ENCODE peak calls at places on chromosomes 6 and 20, in five cellular contexts. One of them, this sample, is unnamed.

GRCh38 chr6:83853178-83853967 is at the start of gene RIPPLY2:
- DNase-seq in hepatocyte: peak
- DNase-seq in Calu3: peak
- DNase-seq in lung: no peak
- DNase-seq in endothelial cell: peak
- DNase-seq in this sample: peak

GRCh38 chr20:1370548-1371110 is 22.2 kb downstream of the FKBP1A start:
- DNase-seq in hepatocyte: no peak
- DNase-seq in Calu3: no peak
- DNase-seq in endothelial cell: no peak
- DNase-seq in lung: no peak
- DNase-seq in this sample: no peak

GRCh38 chr6:48983377-48983776 is 479.7 kb downstream of the MMUT start:
- DNase-seq in endothelial cell: no peak
- DNase-seq in hepatocyte: no peak
- DNase-seq in lung: no peak
- DNase-seq in Calu3: no peak
- DNase-seq in this sample: no peak

GRCh38 chr20:1565461-1565860 is 8.0 kb upstream of the SIRPD start:
- DNase-seq in endothelial cell: no peak
- DNase-seq in lung: no peak
- DNase-seq in Calu3: no peak
- DNase-seq in hepatocyte: peak
- DNase-seq in this sample: no peak

GRCh38 chr6:11197175-11197535 is 35.3 kb downstream of the NEDD9 start:
- DNase-seq in lung: no peak
- DNase-seq in endothelial cell: no peak
- DNase-seq in hepatocyte: no peak
- DNase-seq in Calu3: no peak
- DNase-seq in this sample: no peak

GRCh38 chr6:57210060-57210459 is 12.0 kb downstream of the RAB23 start:
- DNase-seq in lung: no peak
- DNase-seq in Calu3: no peak
- DNase-seq in hepatocyte: no peak
- DNase-seq in endothelial cell: no peak
- DNase-seq in this sample: no peak

GRCh38 chr6:31970604-31971271 is 1.2 kb downstream of the DXO start:
- DNase-seq in hepatocyte: no peak
- DNase-seq in Calu3: no peak
- DNase-seq in lung: no peak
- DNase-seq in endothelial cell: no peak
- DNase-seq in this sample: peak

GRCh38 chr6:1771324-1771723 is 161.6 kb downstream of the FOXC1 start:
- DNase-seq in Calu3: peak
- DNase-seq in hepatocyte: no peak
- DNase-seq in endothelial cell: no peak
- DNase-seq in lung: no peak
- DNase-seq in this sample: no peak

GRCh38 chr6:81031429-81031828 is 721.1 kb downstream of the TENT5A start:
- DNase-seq in Calu3: no peak
- DNase-seq in lung: no peak
- DNase-seq in hepatocyte: no peak
- DNase-seq in endothelial cell: no peak
- DNase-seq in this sample: no peak

GRCh38 chr20:32753731-32754130 is 8.5 kb upstream of the DNMT3B start:
- DNase-seq in hepatocyte: no peak
- DNase-seq in lung: no peak
- DNase-seq in Calu3: no peak
- DNase-seq in endothelial cell: no peak
- DNase-seq in this sample: no peak

DNA sequence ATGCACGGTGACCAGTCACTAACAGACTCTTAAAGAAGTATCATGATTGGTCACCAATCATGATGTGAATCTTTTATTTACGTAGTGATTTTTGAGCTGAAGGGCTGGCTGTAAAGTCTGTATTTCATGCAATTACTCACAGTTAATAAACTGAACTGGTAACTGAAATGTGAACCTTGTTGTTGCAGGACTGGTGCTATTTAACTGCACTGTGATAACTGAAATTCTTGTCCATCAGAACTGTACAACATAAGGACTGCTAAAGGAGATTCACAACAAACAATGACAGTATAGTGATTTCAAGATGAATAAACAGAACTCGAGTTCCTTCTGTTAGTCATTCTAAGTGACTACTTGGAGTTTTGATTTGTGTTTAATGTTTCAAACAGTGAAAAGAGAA is 316.6 kb downstream of the TPBG start:
- DNase-seq in hepatocyte: no peak
- DNase-seq in lung: no peak
- DNase-seq in Calu3: no peak
- DNase-seq in endothelial cell: no peak
- DNase-seq in this sample: no peak
- TF ChIP-seq CTCF in hepatocyte: no peak
- TF ChIP-seq CTCF in lung: no peak
- TF ChIP-seq CTCF in Calu3: no peak
- TF ChIP-seq CTCF in endothelial cell: no peak
- TF ChIP-seq CTCF in this sample: no peak

DNA sequence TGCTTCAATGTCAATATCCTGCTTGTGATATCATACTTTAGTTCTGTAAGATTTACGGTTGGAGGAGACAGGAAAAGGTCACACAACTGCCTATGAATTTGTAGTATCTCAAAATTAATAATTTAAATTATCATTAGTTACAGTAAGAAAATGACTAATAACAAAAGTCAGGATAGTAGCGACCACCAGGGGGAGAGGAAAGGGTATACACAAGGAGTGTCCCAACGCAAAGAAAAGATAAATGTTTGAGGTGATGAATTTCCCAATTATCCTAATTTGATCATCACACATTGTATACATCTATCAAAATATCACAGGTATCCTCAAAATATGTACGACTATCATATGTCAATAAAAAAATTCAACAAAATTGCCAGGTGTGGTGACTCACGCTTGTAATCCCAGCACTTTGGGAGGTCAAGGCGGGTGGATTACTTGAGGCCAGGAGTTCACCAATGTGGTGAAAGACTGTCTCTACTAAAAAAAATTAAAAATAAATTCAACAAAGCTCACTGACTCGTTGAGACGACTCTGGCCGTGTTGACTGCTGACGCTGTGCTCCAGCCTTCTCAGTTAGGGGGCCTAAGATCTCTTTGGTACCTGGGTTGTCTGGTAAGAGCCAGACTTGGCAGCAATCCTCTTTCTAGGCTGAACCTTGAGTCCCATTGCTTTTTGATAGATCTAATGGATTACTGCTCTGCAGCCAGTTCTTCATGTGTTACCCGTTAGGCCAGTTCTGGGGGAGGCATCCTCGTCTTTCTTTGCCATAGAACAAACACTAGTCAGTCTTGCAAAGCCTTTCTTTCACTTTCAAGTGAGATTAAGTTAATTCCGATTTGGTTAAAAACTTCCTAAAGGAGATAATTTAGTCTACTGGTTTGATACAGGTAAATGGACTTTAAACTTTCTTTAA is 9.0 kb upstream of the OVOL2 start:
- DNase-seq in lung: no peak
- DNase-seq in endothelial cell: no peak
- DNase-seq in hepatocyte: no peak
- DNase-seq in Calu3: no peak
- DNase-seq in this sample: no peak
- TF ChIP-seq CTCF in lung: no peak
- TF ChIP-seq CTCF in endothelial cell: peak
- TF ChIP-seq CTCF in hepatocyte: peak
- TF ChIP-seq CTCF in Calu3: no peak
- TF ChIP-seq CTCF in this sample: peak

DNA sequence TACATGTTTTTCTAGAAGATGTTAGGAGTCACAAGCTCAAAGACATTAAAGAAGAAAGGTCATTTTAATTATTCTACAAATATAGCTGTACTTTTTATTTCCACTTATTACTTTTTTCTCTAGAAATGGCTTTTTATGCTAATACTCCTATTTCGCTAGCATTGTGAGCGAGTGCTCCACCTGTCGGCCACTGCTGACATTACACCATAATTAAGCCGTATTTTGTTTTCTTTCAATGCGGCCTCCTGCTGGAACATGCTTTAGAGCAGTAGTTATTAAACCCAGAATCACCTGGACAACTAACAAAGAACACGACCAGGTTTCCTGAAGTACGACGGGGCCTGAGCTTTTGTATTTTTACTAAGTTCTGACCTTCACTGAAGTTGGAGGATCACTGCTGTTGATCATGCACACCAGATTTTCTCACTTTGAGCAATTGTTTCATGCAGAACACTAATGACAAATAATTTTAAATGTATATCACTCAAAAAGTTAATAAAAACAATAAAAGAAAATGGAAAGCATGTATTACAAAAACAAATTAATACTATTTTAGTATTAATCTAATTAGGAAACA is 74.1 kb upstream of the PAK5 start:
- DNase-seq in lung: peak
- DNase-seq in endothelial cell: peak
- DNase-seq in hepatocyte: peak
- DNase-seq in Calu3: peak
- DNase-seq in this sample: peak
- TF ChIP-seq CTCF in lung: peak
- TF ChIP-seq CTCF in endothelial cell: peak
- TF ChIP-seq CTCF in hepatocyte: peak
- TF ChIP-seq CTCF in Calu3: peak
- TF ChIP-seq CTCF in this sample: peak

GRCh38 chr6:112980676-112981075 is 633.5 kb downstream of the RFPL4B start:
- DNase-seq in lung: no peak
- DNase-seq in endothelial cell: no peak
- DNase-seq in Calu3: no peak
- DNase-seq in hepatocyte: no peak
- DNase-seq in this sample: no peak
- TF ChIP-seq CTCF in lung: no peak
- TF ChIP-seq CTCF in endothelial cell: no peak
- TF ChIP-seq CTCF in Calu3: no peak
- TF ChIP-seq CTCF in hepatocyte: no peak
- TF ChIP-seq CTCF in this sample: no peak

DNA sequence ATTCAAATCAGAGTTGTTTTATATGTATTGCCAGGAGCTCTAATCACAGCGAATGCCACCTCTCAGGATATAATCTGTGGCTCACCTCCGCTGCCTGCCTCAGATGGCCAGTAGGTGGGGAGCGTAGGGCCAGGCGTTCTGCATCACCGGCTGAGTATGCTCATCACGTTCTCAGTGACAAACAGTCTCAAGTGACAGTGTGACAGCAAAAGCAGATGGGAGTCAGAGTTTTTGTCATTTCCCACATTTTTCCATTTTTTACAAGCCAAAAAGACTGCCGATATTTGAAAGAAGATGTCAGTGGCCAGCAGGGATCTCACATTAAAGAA is 208.7 kb downstream of the ALDH8A1 start:
- DNase-seq in endothelial cell: peak
- DNase-seq in Calu3: no peak
- DNase-seq in hepatocyte: no peak
- DNase-seq in lung: no peak
- DNase-seq in this sample: peak
- TF ChIP-seq CTCF in endothelial cell: no peak
- TF ChIP-seq CTCF in Calu3: no peak
- TF ChIP-seq CTCF in hepatocyte: no peak
- TF ChIP-seq CTCF in lung: no peak
- TF ChIP-seq CTCF in this sample: peak

DNA sequence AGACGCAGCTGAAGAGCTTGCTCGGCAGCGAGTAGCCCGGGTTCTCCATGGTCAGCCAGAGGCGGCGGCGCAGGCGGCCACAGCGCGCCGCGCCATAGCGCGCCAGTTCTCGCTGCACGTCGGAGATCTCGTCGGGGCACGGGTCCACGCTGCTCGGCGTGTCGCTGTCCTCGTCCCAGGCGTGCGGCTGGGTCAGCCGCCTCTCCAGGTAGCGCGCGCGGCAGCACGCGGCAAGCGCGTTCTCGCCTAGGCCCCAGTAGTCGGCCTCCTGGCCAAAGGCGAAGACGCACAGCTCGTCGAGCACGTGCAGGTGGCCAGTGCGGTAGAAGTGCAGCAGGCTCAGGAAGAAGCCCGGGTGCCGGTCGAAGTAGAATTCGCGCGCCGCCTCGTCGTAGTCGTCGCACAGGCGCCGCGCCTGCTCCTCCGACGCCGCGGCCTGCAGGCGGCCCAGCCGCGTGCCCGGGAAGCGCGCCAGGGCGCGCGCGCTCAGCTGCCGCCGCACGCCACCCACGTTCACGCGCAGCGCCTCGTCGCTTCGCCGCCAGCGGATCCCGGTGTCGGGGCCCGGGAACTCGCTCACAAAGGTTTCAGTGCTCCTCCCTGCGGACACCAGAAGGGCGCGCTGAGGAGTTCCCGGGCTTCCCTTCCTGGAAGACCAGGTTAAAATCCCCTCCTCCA is 2.7 kb downstream of the KCNS1 start:
- DNase-seq in endothelial cell: peak
- DNase-seq in lung: no peak
- DNase-seq in Calu3: no peak
- DNase-seq in hepatocyte: peak
- DNase-seq in this sample: no peak
- TF ChIP-seq CTCF in endothelial cell: no peak
- TF ChIP-seq CTCF in lung: no peak
- TF ChIP-seq CTCF in Calu3: no peak
- TF ChIP-seq CTCF in hepatocyte: peak
- TF ChIP-seq CTCF in this sample: no peak